ENCODE peak calls at places on chromosomes 7 and 10, in six cellular contexts. Q, O, G, Z, H and I are unnamed samples.

GRCh38 chr7:1567893-1568292 is 1.9 kb downstream of the PSMG3 start:
- DNase-seq in H (peak), O (peak), Q (peak), Z (no peak), G (no peak), I (peak)

GRCh38 chr10:60605476-60605875 is 172.8 kb upstream of the CDK1 start:
- DNase-seq in Z (no peak), Q (no peak), G (no peak), H (no peak), O (no peak), I (no peak)

GRCh38 chr7:92916751-92917369 is 80.5 kb upstream of the CDK6 start:
- DNase-seq in Z (no peak), O (peak), G (no peak), H (no peak), Q (peak), I (peak)

GRCh38 chr10:69324583-69324982 is 46.3 kb downstream of the HK1 start:
- DNase-seq in G (no peak), H (no peak), O (no peak), Q (no peak), Z (no peak), I (no peak)

GRCh38 chr10:1369197-1369596 is 313.0 kb downstream of the WDR37 start:
- DNase-seq in Z (no peak), O (no peak), Q (no peak), G (peak), H (no peak), I (no peak)

GRCh38 chr7:42002654-42003053 is 234.4 kb downstream of the GLI3 start:
- DNase-seq in H (no peak), Q (no peak), G (no peak), Z (no peak), O (no peak), I (no peak)

GRCh38 chr7:33195264-33195663 is 65.9 kb downstream of the BBS9 start:
- DNase-seq in O (peak), G (no peak), H (no peak), Q (peak), Z (no peak), I (peak)

GRCh38 chr10:79055100-79055782 is 13.5 kb upstream of the ZMIZ1 start:
- DNase-seq in G (peak), Z (no peak), H (no peak), Q (no peak), O (no peak), I (no peak)

GRCh38 chr10:51651063-51651462 is 48.3 kb downstream of the CSTF2T start:
- DNase-seq in O (no peak), Q (no peak), H (no peak), Z (no peak), G (no peak), I (no peak)

GRCh38 chr7:142669074-142669654 is 80.1 kb upstream of the PRSS1 start:
- DNase-seq in Z (peak), H (peak), Q (peak), O (peak), G (no peak), I (peak)

GRCh38 chr10:123751340-123751739 is 85.2 kb downstream of the GPR26 start:
- DNase-seq in H (no peak), Q (no peak), O (no peak), Z (no peak), G (no peak), I (no peak)

GRCh38 chr7:151275813-151276577 is 27.5 kb upstream of the SMARCD3 start:
- DNase-seq in H (no peak), G (peak), O (no peak), Z (no peak), Q (no peak), I (no peak)

GRCh38 chr10:19908991-19909699 is 92.9 kb downstream of the PLXDC2 start:
- DNase-seq in G (no peak), H (no peak), Z (no peak), O (no peak), Q (no peak), I (no peak)

GRCh38 chr7:51028128-51028830 is 245.6 kb upstream of the GRB10 start:
- DNase-seq in Q (no peak), O (no peak), G (peak), Z (no peak), H (no peak), I (peak)

GRCh38 chr7:96135241-96135640 is 186.7 kb downstream of the SLC25A13 start:
- DNase-seq in H (no peak), G (no peak), O (no peak), Z (no peak), Q (no peak), I (no peak)

GRCh38 chr7:16402940-16403339 is 18.4 kb downstream of the CRPPA start:
- DNase-seq in G (no peak), O (no peak), H (no peak), Q (no peak), Z (no peak), I (no peak)

GRCh38 chr10:133349577-133350011 is 2.4 kb downstream of the PRAP1 start:
- DNase-seq in H (no peak), Q (no peak), Z (no peak), O (no peak), G (no peak), I (no peak)

GRCh38 chr7:142516038-142516501 is 233.2 kb upstream of the PRSS1 start:
- DNase-seq in Z (peak), G (no peak), O (no peak), Q (peak), H (peak), I (peak)

GRCh38 chr7:84700563-84701370 is 486.1 kb downstream of the SEMA3D start:
- DNase-seq in H (no peak), Z (no peak), O (peak), Q (no peak), G (no peak), I (no peak)

GRCh38 chr10:88831709-88832108 is 19.9 kb downstream of the ANKRD22 start:
- DNase-seq in Q (no peak), G (no peak), H (no peak), O (no peak), Z (peak), I (no peak)

GRCh38 chr10:29387269-29387668 is 98.4 kb downstream of the LYZL1 start:
- DNase-seq in Q (no peak), Z (no peak), G (no peak), O (no peak), H (no peak), I (no peak)

GRCh38 chr7:157228864-157229422 is 90.2 kb downstream of the UBE3C start:
- DNase-seq in G (no peak), H (peak), Z (peak), O (peak), Q (peak), I (no peak)

GRCh38 chr7:73840715-73841379 is 1.5 kb downstream of the METTL27 start:
- DNase-seq in Q (no peak), O (no peak), H (no peak), G (no peak), Z (no peak), I (no peak)

GRCh38 chr10:6416892-6417512 is 163.1 kb downstream of the PRKCQ start:
- DNase-seq in H (peak), G (no peak), Z (peak), Q (no peak), O (peak), I (peak)

GRCh38 chr7:113799896-113800295 is 118.9 kb downstream of the PPP1R3A start:
- DNase-seq in H (no peak), Z (no peak), G (no peak), O (no peak), Q (no peak), I (no peak)

GRCh38 chr10:110901954-110902819 is 16.8 kb downstream of the BBIP1 start:
- DNase-seq in G (no peak), Q (peak), Z (no peak), O (peak), H (peak), I (peak)

GRCh38 chr10:111084346-111085255 is 7.8 kb downstream of the ADRA2A start:
- DNase-seq in Q (no peak), Z (no peak), O (no peak), H (no peak), G (no peak), I (no peak)

GRCh38 chr7:149736478-149737360 is 36.7 kb downstream of the ZNF467 start:
- DNase-seq in G (no peak), Q (no peak), O (no peak), H (no peak), Z (no peak), I (no peak)

GRCh38 chr7:149743481-149743880 is 29.9 kb downstream of the ZNF467 start:
- DNase-seq in Z (no peak), Q (no peak), G (no peak), H (no peak), O (no peak), I (no peak)

GRCh38 chr7:149742075-149742701 is 31.2 kb downstream of the ZNF467 start:
- DNase-seq in O (peak), H (peak), G (peak), Z (peak), Q (peak), I (peak)

GRCh38 chr7:149735779-149736477 is 37.5 kb downstream of the ZNF467 start:
- DNase-seq in G (no peak), Q (no peak), Z (no peak), O (no peak), H (no peak), I (no peak)

DNA sequence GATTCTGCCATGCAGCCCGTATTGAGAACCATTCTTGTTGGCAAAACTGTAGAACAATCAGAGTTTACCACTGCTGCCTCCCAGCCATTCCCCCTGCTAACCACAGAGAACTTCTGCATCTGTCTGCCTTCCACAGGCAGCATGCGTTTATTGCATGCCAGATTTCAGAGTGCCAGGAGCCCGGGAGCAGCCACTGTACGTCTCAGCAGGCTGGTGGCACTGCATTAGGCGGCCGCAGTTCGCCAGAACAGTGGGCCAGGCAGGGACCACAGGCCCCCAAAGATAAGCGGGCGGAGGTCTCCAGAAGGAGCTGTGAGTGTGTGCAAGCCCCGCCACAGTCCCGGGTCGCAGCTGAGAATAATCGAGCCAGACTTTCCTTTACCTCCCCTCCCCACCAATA is 31.8 kb downstream of the ZNF467 start:
- DNase-seq in O (no peak), Q (no peak), Z (no peak), H (no peak), G (no peak), I (no peak)
- H3K4me3 ChIP-seq in O (no peak), Q (peak), Z (peak), H (no peak), G (peak), I (peak)

GRCh38 chr7:335358-336148 is 45.6 kb downstream of the FOXL3 start:
- DNase-seq in O (no peak), H (no peak), Z (no peak), Q (no peak), G (no peak), I (no peak)

GRCh38 chr7:332020-332517 is 42.1 kb downstream of the FOXL3 start:
- DNase-seq in H (no peak), Q (no peak), O (no peak), G (no peak), Z (no peak), I (no peak)

GRCh38 chr7:332646-333398 is 42.9 kb downstream of the FOXL3 start:
- DNase-seq in Q (no peak), Z (peak), G (peak), H (peak), O (peak), I (no peak)

GRCh38 chr7:334618-335357 is 44.8 kb downstream of the FOXL3 start:
- DNase-seq in Q (no peak), Z (no peak), G (no peak), O (no peak), H (no peak), I (no peak)

GRCh38 chr7:333399-333776 is 43.4 kb downstream of the FOXL3 start:
- DNase-seq in H (peak), O (peak), G (no peak), Q (no peak), Z (no peak), I (no peak)
- H3K4me3 ChIP-seq in H (no peak), O (no peak), G (peak), Q (no peak), Z (no peak), I (no peak)

GRCh38 chr10:80154626-80154977 is 22.1 kb downstream of the PLAC9 start:
- DNase-seq in Q (no peak), H (no peak), Z (no peak), G (no peak), O (no peak), I (no peak)
- H3K4me3 ChIP-seq in Q (no peak), H (no peak), Z (no peak), G (no peak), O (no peak), I (no peak)

DNA sequence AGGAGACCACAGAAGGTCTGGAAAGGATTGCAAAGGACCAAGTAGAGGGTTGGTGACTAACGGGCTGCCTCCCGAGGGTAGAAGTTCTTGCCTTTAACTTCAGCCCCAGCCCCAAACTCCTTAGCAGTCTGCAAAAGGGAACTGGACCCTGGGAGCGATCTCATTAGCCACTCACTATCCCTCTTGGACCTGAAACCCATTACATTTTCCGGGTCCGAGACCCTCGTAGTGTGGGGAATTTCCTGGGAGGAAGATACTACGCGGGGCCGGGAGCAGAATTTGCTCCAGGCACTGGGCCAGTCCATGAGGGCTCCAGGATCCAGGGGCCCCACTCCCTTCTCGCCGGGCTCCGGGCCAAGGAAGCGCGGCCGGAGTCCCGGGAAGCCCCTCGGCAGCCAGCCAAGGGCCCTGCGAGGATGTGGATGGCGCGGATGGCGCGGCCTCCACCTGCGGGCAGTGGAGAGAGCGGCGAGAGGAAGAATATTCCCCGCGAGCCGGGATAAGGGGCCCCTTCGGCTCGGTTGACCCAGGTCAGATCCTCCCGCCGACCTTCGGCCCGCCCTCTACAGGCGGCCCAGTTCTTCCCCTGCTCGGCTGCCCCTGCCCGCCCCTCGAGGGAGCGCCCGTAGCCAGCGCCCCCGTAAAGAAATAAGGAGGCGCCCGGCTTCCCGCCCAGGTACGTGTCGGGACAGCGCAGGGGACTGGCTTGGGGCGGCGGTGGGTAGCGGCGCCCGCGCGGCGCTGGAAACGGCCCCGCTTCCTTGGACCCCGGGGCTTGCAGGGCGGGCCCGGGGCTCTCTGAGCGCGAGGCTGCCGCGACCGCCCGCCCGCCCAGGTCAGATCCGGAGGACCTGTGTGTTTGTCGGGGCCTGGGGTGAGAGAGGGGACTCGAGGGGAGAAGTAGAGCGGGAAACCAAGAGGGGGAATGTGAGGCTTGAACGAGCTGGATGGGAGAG is at the start of gene MYO3A:
- DNase-seq in Q (no peak), O (no peak), H (peak), G (no peak), Z (no peak), I (no peak)
- H3K4me3 ChIP-seq in Q (no peak), O (no peak), H (peak), G (peak), Z (no peak), I (peak)

DNA sequence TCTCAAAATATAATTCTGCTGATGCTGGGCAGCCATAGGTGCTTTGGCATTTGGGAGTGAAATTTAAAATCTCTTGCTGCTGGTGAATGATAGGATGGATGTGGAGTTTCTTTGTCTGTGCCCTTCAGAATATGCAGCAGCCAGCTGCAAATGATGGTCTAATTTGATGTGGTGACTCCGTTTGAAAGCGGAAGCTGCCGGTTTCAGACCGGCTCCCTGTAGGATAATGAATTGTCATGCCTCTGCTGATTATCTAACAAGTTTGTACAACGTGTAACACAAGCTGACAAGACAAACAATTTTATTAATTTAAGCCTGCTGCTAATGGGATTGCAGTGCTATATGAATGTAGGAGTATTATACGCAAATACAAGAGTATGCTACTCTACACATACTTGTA is 103.5 kb downstream of the SND1 start:
- DNase-seq in G (no peak), H (no peak), O (no peak), Q (no peak), Z (no peak), I (no peak)
- H3K4me3 ChIP-seq in G (no peak), H (no peak), O (no peak), Q (no peak), Z (no peak), I (no peak)

GRCh38 chr7:27634892-27635538 is 27.7 kb downstream of the HIBADH start:
- DNase-seq in G (no peak), O (no peak), Q (no peak), Z (peak), H (no peak), I (no peak)
- H3K4me3 ChIP-seq in G (no peak), O (no peak), Q (no peak), Z (peak), H (no peak), I (no peak)

GRCh38 chr10:3763852-3764625 is 21.0 kb downstream of the KLF6 start:
- DNase-seq in Z (no peak), Q (no peak), O (no peak), H (no peak), G (peak), I (no peak)

GRCh38 chr10:3761111-3761686 is 23.8 kb downstream of the KLF6 start:
- DNase-seq in O (no peak), Z (peak), H (peak), G (peak), Q (no peak), I (no peak)

GRCh38 chr10:3764626-3765375 is 20.2 kb downstream of the KLF6 start:
- DNase-seq in H (no peak), O (no peak), G (peak), Z (peak), Q (no peak), I (no peak)

GRCh38 chr10:3761916-3762708 is 22.9 kb downstream of the KLF6 start:
- DNase-seq in O (no peak), H (peak), Z (no peak), G (peak), Q (no peak), I (no peak)

GRCh38 chr10:3763035-3763456 is 22.0 kb downstream of the KLF6 start:
- DNase-seq in Z (no peak), O (no peak), H (peak), Q (no peak), G (peak), I (no peak)
- H3K4me3 ChIP-seq in Z (peak), O (no peak), H (no peak), Q (no peak), G (no peak), I (no peak)

GRCh38 chr7:28697898-28698563 is 260.1 kb downstream of the TRIL start:
- DNase-seq in Z (no peak), O (no peak), Q (no peak), G (no peak), H (no peak), I (no peak)
- H3K4me3 ChIP-seq in Z (no peak), O (no peak), Q (no peak), G (no peak), H (no peak), I (no peak)

DNA sequence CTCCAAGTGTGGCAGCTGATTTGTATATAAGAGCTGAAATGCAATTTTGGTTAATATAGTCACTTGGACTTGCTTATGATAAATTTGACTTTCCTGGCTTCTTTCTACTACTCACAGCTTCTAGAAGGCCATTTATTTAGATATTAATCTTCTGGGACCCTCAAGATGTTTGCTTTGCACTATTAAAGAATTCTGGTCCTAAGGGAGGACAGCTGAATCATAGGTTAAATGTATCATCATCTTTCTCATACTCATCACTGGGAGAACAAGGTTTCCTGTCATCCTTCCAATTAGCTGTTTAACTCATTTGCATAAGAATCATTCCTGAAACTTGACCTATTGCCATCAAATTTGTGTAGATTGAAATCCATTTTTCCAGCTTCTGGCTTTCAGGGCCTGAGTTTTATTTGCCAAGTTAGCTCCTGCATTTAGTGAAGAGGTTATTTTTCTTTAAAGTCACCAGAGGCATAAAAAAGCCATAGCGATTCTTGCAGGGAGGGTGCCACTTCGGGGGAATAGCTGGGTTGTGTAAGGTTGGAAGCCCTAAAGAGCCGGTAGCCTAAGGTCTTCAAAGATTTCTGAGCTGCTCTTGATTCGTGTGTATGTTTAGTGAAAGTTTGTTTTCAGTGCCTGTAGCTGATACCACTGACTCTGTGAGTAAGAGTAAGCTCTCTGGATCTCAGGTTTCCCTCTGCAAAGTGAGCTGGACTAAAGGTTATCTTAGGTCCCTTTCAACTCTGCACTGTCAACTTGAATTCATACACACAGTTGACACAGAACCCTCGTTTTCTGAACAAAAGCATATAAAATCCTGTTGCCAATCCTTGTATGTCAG is 4.2 kb downstream of the MAP3K8 start:
- DNase-seq in G (no peak), O (no peak), H (no peak), Q (no peak), Z (no peak), I (no peak)
- H3K4me3 ChIP-seq in G (peak), O (no peak), H (no peak), Q (no peak), Z (peak), I (peak)